ENCODE peak calls at places on chromosomes 11 and 22, in four cellular contexts. S is H9, K is mesenchymal stem cell, M is IMR-90. A is an unnamed sample.

GRCh38 chr11:4453118-4453517 is 4.0 kb downstream of the OR52K2 start:
- DNase-seq in S (no peak), K (no peak), M (no peak), A (no peak)

GRCh38 chr11:117855452-117855851 is 21.0 kb downstream of the FXYD6 start:
- DNase-seq in S (peak), K (no peak), M (no peak), A (no peak)

GRCh38 chr11:44865866-44866272 is 84.8 kb downstream of the TP53I11 start:
- DNase-seq in S (no peak), K (no peak), M (no peak), A (no peak)

GRCh38 chr11:57356179-57356757 is 18.1 kb downstream of the P2RX3 start:
- DNase-seq in S (no peak), K (no peak), M (no peak), A (no peak)

GRCh38 chr11:114121744-114122504 is 62.4 kb downstream of the ZBTB16 start:
- DNase-seq in S (no peak), K (no peak), M (no peak), A (no peak)

GRCh38 chr11:92159931-92160330 is 64.7 kb upstream of the FAT3 start:
- DNase-seq in S (no peak), K (no peak), M (no peak), A (no peak)

GRCh38 chr11:61164610-61165424 is 3.6 kb upstream of the VPS37C start:
- DNase-seq in S (no peak), K (no peak), M (no peak), A (no peak)

GRCh38 chr11:105296806-105297205 is 157.2 kb upstream of the CARD18 start:
- DNase-seq in S (no peak), K (no peak), M (no peak), A (no peak)

GRCh38 chr11:3015796-3016195 is 23.7 kb upstream of the NAP1L4 start:
- DNase-seq in S (no peak), K (no peak), M (no peak), A (no peak)

GRCh38 chr11:94749367-94749766 is 18.8 kb upstream of the AMOTL1 start:
- DNase-seq in S (no peak), K (no peak), M (no peak), A (no peak)

GRCh38 chr11:69302447-69302846 is 8.5 kb downstream of the MYEOV start:
- DNase-seq in S (no peak), K (no peak), M (no peak), A (no peak)
- H3K18ac ChIP-seq in S (no peak), K (peak), M (peak), A (no peak)

GRCh38 chr11:128424867-128425285 is 162.5 kb downstream of the ETS1 start:
- DNase-seq in S (no peak), K (peak), M (peak), A (no peak)
- H3K18ac ChIP-seq in S (no peak), K (peak), M (no peak), A (no peak)

GRCh38 chr11:9320047-9320446 is 5.7 kb upstream of the TMEM41B start:
- DNase-seq in S (no peak), K (no peak), M (no peak), A (no peak)
- H3K18ac ChIP-seq in S (no peak), K (no peak), M (no peak), A (no peak)

DNA sequence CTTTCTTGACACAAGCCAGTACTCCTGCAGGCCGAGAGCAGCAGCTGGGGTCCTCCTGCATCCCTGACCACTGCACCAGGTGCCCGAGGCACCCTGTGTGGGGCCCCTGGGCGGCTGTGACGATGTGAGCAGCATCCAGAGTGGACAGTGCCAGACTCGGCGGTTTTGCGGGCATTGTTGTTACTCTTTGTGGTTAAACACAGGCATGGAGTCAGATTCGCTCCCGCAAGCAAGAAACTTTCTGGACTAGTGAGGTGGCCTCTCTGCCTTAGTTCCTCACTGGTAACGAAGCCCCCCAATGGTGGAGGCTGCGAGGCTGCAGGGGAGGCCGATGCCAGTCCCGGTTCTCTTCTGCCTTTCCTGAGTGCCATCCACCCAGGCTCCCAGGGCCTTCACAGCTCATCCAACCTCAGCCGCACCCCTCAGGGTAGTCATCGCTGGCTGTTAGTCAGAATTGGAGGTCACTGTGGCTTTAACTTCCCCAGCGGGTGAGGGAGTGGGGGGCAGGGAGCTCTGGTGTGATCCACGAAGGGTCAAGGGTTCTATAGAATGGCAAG is 3.7 kb upstream of the CLDN5 start:
- DNase-seq in S (no peak), K (peak), M (peak), A (no peak)
- H3K18ac ChIP-seq in S (no peak), K (no peak), M (no peak), A (no peak)

GRCh38 chr11:133047036-133047800 is 485.1 kb downstream of the OPCML start:
- DNase-seq in S (no peak), K (no peak), M (no peak), A (no peak)
- H3K18ac ChIP-seq in S (no peak), K (no peak), M (no peak), A (no peak)

GRCh38 chr11:1654388-1655167 is 25.0 kb downstream of the KRTAP5-5 start:
- DNase-seq in S (no peak), K (peak), M (no peak), A (no peak)

GRCh38 chr11:1656670-1657069 is 27.1 kb downstream of the KRTAP5-5 start:
- DNase-seq in S (no peak), K (no peak), M (no peak), A (peak)

GRCh38 chr11:1653541-1654387 is 24.2 kb downstream of the KRTAP5-5 start:
- DNase-seq in S (no peak), K (peak), M (no peak), A (no peak)

GRCh38 chr11:1656061-1656441 is 26.5 kb downstream of the KRTAP5-5 start:
- DNase-seq in S (no peak), K (no peak), M (no peak), A (no peak)

DNA sequence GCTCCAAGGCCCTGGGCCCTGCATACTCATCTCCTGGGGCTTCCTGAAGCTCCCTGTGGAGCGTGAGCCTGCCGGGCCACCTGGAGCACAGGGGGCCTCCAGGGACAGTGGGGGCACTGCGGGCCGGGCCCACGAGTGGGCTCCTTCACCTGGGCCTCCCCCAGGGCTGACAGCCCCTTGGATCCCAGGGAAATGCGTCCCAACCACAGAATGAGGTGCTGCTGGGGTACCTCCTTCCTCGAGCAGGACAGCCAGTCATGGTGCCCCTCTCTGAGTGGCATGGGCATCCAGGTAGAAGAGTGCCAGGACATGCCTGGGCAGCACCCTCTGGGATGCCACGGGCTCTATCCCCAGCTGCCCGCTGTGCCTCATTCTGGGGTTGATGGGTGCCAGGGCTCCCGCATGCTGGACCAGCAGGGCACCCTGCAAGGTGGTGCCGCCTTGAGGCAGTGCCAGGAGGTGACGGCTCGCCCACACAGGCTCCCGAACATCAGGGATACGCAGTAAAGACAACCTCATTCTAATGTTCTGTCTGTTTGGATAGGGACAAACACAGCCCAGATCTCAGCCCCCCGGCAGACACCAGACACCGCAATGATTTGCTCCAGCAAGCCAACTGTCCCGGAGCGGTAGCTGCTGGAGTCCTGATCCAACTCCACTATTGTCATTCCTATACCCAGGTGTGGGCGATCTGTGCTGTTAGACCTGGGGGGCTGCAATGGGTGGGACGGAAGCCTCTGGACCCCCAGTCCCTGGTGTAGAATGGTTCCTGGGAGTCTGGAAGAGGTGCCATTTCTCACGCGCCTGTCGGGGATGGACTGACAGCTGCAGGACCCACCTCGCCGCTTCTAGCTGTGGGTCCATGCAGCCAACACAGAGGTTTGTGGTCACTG is 25.8 kb downstream of the KRTAP5-5 start:
- DNase-seq in S (no peak), K (no peak), M (no peak), A (no peak)
- H3K18ac ChIP-seq in S (no peak), K (peak), M (no peak), A (no peak)

GRCh38 chr11:14904745-14905103 is 12.7 kb upstream of the CYP2R1 start:
- DNase-seq in S (peak), K (peak), M (peak), A (peak)
- H3K18ac ChIP-seq in S (no peak), K (peak), M (no peak), A (no peak)

DNA sequence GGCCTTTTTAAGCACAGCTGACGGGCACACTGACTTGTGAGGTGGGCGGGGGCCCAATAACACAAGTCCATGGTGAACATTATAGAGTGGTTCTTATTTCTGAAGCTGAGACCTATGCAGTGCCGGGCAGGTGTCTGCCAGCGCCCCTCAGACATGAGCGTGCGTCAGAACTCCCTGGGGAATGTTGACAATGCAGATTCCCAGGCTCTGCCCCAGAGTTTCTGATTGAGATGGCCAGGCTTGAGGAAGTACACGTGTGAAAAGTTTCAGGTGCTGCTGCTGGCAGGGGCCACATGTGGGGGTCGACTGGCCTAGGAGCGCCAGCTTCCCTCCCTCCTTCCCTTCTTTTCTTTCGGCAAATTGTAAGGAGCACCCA is 46.2 kb downstream of the TPCN2 start:
- DNase-seq in S (no peak), K (no peak), M (no peak), A (no peak)
- H3K18ac ChIP-seq in S (no peak), K (no peak), M (no peak), A (no peak)

DNA sequence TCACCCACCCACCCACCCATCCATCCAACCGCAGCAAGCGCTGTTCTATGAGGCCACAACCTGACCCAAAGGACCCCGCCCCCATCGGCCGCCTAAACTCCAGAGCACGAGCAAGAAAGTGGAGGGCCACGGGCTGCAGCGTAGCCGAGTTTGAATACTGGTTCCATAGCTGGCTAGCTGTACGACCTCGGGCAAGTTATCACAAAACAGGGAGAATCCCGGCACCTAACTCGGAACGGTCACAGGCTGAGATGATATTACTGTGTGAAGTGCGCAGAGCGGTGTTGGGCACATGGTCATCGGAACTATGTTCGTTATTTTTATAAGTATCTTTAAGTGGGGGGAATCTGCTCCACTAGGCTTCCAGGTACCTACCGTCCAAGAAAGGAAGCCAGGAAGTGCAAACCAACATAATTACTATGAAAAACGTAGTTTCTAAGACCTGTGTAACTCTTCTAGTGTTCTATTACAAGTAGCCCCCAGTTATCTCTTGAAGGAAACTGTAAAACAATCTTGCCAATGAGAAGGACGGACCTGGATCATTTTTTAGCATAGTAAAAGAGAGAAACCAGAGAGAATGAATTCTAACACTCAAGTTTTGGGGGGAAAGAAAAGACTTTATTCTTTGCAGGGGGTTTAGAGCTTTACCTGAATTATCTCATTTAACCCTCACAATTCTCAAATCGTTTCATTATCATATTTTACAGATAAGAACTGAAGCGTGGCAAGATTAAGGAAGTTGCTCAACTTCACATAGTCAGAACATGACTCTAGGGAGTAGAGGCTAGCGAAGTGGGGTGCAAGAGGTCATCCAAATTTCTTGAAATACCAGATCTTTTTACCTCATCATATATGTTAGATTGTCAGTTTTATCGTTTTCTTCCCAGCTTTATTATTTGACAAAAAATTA is 671 bp upstream of the BUD13 start:
- DNase-seq in S (no peak), K (no peak), M (peak), A (no peak)
- H3K18ac ChIP-seq in S (peak), K (peak), M (peak), A (peak)